ENCODE peak calls at places on chromosome 17, in four cellular contexts. I is ovary, K is Caco-2, H is ascending aorta. J is an unnamed sample. For H3K36me3, H3K4me1 and H3K27me3, the result is how much of the 10 kb centered on the place peaks cover.

GRCh38 chr17:79987187-79987889 is 48.3 kb downstream of the TBC1D16 start:
- DNase-seq in I (no peak), K (no peak), H (no peak), J (no peak)

GRCh38 chr17:34378664-34379101 is 15.7 kb upstream of the CCL1 start:
- DNase-seq in I (no peak), K (no peak), H (peak), J (no peak)

GRCh38 chr17:68599091-68599872 is 1.9 kb downstream of the FAM20A start:
- DNase-seq in I (no peak), K (peak), H (no peak), J (no peak)

GRCh38 chr17:55344514-55344997 is 77.1 kb downstream of the MMD start:
- DNase-seq in I (no peak), K (no peak), H (no peak), J (peak)

GRCh38 chr17:29162909-29163341 is 17.3 kb downstream of the MYO18A start:
- DNase-seq in I (no peak), K (no peak), H (no peak), J (no peak)

GRCh38 chr17:5249615-5250014 is 15.0 kb upstream of the SCIMP start:
- DNase-seq in I (peak), K (peak), H (peak), J (peak)

GRCh38 chr17:80970044-80970761 is 21.4 kb upstream of the CHMP6 start:
- DNase-seq in I (peak), K (peak), H (no peak), J (no peak)

GRCh38 chr17:82237083-82237745 is 8.4 kb downstream of the SLC16A3 start:
- DNase-seq in I (peak), K (no peak), H (no peak), J (no peak)

DNA sequence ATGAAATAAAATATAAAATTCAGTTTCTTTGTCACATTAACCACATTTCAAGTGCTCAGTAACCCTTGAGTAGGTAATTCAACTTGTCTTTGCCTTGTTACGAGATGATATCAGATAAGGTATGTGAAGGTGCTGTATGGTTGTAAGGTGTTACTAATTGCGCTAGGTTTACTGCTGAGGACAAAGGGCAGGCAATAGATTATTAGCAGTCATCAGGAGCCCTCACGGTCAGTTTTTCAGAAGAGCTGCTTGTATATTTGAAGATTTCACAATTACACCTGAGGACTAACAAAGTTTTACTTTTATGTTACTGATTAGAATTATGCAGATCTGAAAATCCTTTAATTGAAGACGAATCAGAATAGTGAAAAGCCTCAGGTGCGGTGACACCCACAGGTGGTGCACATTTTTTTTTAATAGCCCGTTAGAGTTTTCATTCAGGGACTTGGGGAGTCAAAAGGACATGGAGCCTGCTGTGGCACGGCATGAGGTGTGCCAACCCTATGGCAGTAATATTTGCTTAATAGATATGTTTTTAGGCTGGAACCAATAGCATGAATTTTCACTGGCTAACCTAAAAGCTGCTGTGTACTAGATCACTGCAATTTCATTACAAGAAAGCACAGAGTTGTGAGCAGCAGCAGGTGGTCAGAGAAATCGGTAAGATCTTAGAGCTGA is 16.4 kb downstream of the NDEL1 start:
- DNase-seq in I (no peak), K (no peak), H (no peak), J (peak)
- H3K36me3 ChIP-seq in I (under half), K (under half), H (half or more), J (under half)

GRCh38 chr17:31673076-31673475 is 186.0 kb downstream of the COPRS start:
- DNase-seq in I (no peak), K (no peak), H (no peak), J (no peak)
- H3K4me1 ChIP-seq in I (under half), K (under half), H (under half), J (under half)

DNA sequence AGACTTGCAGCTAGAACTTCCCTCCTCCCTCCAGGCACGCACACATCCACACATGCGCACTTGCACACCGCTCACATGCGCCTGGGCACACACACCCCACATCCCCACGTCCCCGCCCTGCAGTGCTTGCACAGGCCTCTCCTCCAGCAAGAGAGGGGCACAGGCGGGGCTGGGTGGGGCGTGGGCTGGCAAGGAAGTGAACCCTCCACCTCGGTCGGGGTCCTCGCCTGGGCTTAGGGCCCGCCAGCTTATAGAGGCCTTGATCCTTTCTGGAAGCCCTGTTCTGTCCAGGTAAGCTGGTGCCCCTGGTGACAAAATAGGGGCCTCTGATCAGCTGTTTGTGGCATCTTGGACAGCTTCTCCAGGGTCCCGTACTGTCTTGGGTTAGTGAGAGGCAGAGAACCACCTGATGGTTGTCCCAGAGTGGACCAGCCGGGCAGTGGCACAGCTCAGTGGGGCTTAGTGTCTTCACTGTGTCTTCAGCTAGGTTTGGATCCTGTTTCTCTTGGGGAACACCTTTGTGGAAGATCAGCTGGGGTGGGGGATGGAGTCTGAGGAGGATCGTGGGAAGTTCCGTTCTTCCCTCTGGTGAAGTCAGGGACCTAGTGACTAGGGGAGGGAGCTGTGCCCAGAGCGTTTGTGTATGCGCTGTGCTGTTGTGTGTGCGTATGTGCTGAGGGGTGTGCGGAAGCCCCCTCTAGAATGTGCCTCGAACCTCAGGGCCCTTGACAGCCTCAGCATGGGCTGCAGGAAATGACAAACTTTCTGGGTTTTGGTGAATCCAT is 12.1 kb downstream of the TBX4 start:
- DNase-seq in I (no peak), K (no peak), H (no peak), J (no peak)
- H3K27me3 ChIP-seq in I (under half), K (under half), H (under half), J (under half)

DNA sequence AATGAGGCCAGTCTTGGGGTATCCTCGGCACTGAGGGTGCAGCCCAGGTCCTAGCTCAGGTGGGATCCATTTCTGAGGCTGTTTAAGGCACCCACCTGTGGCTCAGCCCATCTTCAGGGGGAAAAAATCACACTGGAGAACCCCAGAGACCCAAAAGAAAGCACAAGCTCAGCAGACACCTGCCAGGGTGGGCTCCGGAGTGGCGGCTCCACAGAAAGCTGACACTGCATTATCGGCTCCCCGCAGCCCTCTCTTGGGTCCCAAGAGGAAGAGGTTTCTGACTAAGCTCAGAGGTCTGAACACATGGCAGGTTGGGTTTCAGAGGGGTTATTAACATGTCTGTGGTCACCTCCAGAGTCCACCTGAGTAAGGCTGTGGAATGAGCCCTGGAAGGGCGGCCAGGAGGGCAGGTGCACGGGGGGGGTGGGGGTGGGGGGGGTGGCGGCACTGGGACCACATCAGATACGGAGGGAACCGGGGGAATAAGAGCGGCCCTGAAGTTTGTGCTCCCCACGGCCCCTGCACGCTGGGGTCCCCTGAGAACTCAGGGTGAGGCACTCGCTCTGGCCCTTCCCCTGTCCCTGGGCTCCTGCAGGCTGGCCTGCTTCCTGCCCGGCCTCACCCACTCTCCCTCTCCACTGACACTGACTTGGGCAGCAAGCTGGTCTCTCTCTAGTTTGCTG is 79.5 kb downstream of the TIMM22 start:
- DNase-seq in I (no peak), K (no peak), H (no peak), J (no peak)
- H3K36me3 ChIP-seq in I (under half), K (under half), H (half or more), J (under half)